ENCODE peak calls at places on chromosomes 16 and 17, in nine cellular contexts. C, E, I, T, N, M, P, Z and W are unnamed samples.
A peak's percentile ranks its signal among the peaks of the same experiment; 100 is the strongest.

GRCh38 chr17:81384929-81385319 is 10.3 kb upstream of the BAHCC1 start:
- DNase-seq in I (no peak), Z (no peak), T (no peak), M (no peak), P (no peak), E (no peak), C (no peak), N (no peak), W (no peak)

GRCh38 chr17:82051776-82052637 is at the start of the genes GPS1 and RFNG:
- DNase-seq in I (peak; percentile 88), P (peak; percentile 88), E (peak; percentile 68), N (peak; percentile 72), T (peak; percentile 84), Z (peak; percentile 63), C (peak; percentile 65), M (no peak), W (peak; percentile 75)

GRCh38 chr16:29994613-29995329 is 646 bp downstream of the HIRIP3 start:
- DNase-seq in M (peak; percentile 63), E (peak; percentile 73), T (peak; percentile 89), N (no peak), C (peak; percentile 56), P (no peak), Z (peak; percentile 53), I (no peak), W (no peak)

GRCh38 chr17:74240637-74241036 is 27.3 kb downstream of the TTYH2 start:
- DNase-seq in M (no peak), Z (no peak), C (no peak), E (no peak), I (no peak), T (no peak), N (no peak), P (no peak), W (no peak)

GRCh38 chr17:1188812-1189211 is 9.0 kb upstream of the ABR start:
- DNase-seq in P (peak; percentile 89), T (peak; percentile 72), M (no peak), I (peak; percentile 77), N (peak; percentile 100), E (no peak), C (peak; percentile 93), Z (no peak), W (no peak)

GRCh38 chr16:1470543-1471251 is 4.1 kb downstream of the CLCN7 start:
- DNase-seq in M (no peak), E (no peak), C (no peak), I (peak; percentile 51), N (no peak), T (no peak), P (peak; percentile 88), Z (no peak), W (no peak)

GRCh38 chr16:28098959-28099945 is 35.7 kb upstream of the GSG1L start:
- DNase-seq in T (no peak), C (no peak), I (peak; percentile 36), E (no peak), Z (no peak), M (no peak), P (peak; percentile 28), N (no peak), W (no peak)

GRCh38 chr16:68539704-68540370 is 746 bp downstream of the ZFP90 start:
- DNase-seq in Z (no peak), E (no peak), M (no peak), T (no peak), P (no peak), I (no peak), C (no peak), N (no peak), W (no peak)

GRCh38 chr16:64866026-64866425 is 255.8 kb downstream of the CDH11 start:
- DNase-seq in N (no peak), P (no peak), I (no peak), T (no peak), Z (no peak), M (no peak), E (no peak), C (no peak), W (no peak)

GRCh38 chr16:64865037-64865696 is 256.7 kb downstream of the CDH11 start:
- DNase-seq in T (no peak), N (no peak), Z (no peak), I (no peak), P (no peak), C (no peak), M (no peak), E (no peak), W (no peak)

DNA sequence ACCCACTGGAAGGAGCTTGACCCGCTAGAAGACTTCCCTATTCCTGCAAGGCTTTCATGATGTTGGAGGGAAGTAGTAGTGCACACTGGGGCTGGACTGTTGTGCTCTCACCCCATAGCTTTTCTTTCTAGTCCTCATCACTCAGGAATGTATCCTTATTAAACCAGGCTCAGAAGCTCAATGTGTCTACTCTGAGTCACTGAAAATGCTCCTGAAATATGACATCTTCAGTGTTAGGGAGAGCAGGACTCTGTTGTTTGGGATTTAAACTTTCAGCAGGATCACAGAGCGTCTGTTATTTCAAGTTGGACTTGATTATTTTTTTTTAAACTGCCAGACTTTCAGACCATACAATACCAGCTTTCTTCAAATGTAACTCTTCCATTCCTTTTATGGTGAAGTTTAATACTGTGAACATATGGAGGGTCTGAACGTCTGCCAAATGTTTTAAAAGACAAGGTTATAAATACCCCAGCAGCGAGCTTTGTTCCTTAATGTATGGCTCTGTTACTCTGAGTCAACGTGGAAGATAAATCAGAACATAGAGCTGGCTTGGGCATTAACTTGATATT is 257.5 kb downstream of the CDH11 start:
- DNase-seq in Z (no peak), I (no peak), N (no peak), E (peak; percentile 76), C (no peak), T (no peak), M (peak; percentile 68), P (no peak), W (no peak)
- H3K9me3 ChIP-seq in Z (no peaks in the 10 kb centered on the region), I (no peaks in the 10 kb centered on the region), N (no peaks in the 10 kb centered on the region), E (no peaks in the 10 kb centered on the region), C (no peaks in the 10 kb centered on the region), T (no peaks in the 10 kb centered on the region), M (no peaks in the 10 kb centered on the region), P (no peaks in the 10 kb centered on the region), W (no peaks in the 10 kb centered on the region)

GRCh38 chr16:35562919-35563318 is 2103.5 kb downstream of the TP53TG3F start:
- DNase-seq in Z (no peak), I (no peak), N (no peak), M (no peak), E (no peak), P (no peak), T (no peak), C (no peak), W (no peak)

GRCh38 chr16:35561346-35561745 is 2101.9 kb downstream of the TP53TG3F start:
- DNase-seq in N (no peak), I (no peak), T (no peak), M (no peak), Z (no peak), E (no peak), C (no peak), P (no peak), W (no peak)

GRCh38 chr16:35562471-35562870 is 2103.1 kb downstream of the TP53TG3F start:
- DNase-seq in M (no peak), E (no peak), C (no peak), N (no peak), T (no peak), P (no peak), I (no peak), Z (no peak), W (no peak)

GRCh38 chr16:35559911-35560636 is 2100.7 kb downstream of the TP53TG3F start:
- DNase-seq in M (no peak), E (peak; percentile 28), I (no peak), T (no peak), N (no peak), P (no peak), C (no peak), Z (no peak), W (no peak)

DNA sequence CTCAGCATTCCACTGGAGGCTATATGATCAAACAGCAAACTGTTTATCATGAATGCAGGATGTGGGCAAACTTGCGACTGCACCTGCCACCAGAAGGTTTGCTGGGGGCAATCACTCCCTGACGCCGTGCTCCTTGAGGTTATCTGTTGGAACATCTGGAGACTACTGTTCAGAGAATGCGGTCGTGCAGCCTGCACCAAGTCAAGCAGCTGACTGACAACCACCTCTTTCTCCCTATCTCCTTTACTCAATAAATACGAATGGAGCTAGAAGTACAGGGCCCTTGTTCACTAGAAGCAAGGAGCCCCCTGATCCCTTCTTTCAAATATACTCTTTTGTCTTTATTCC is 2101.2 kb downstream of the TP53TG3F start:
- DNase-seq in Z (no peak), M (no peak), N (no peak), E (no peak), T (no peak), P (no peak), C (no peak), I (no peak), W (no peak)
- H3K9me3 ChIP-seq in Z (peaks cover 5% of the 10 kb centered on the region), M (peaks cover 7% of the 10 kb centered on the region), N (no peaks in the 10 kb centered on the region), E (no peaks in the 10 kb centered on the region), T (no peaks in the 10 kb centered on the region), P (no peaks in the 10 kb centered on the region), C (no peaks in the 10 kb centered on the region), I (peaks cover 52% of the 10 kb centered on the region), W (no peaks in the 10 kb centered on the region)

DNA sequence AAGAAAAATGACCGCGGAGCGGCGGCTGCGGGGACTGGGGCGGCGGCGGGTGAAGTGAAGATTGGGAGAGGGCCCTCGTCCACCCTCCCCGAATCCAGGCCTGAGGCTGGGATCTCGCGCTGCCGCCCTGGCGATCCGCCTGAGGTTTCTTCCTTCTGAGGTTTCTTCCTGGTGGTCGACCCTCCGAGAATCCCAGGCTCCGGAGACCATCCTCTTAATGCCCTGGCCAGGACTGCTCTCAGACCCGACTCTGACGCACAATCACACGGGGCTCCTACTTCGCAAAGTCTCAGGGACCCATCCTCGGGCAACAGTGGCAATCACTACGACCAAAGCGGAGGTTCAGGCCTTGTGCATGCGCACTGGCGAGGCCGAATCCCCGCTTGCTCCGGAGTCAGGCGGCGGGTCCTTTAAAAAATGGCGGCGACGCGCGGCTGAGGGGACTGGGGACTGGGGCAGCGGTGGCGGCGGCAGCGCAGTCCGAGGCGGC is 18.0 kb upstream of the KCNJ18 start:
- DNase-seq in E (no peak), P (no peak), M (peak; percentile 41), I (no peak), C (no peak), Z (no peak), N (no peak), T (no peak), W (no peak)
- H3K9me3 ChIP-seq in E (peaks cover 4% of the 10 kb centered on the region), P (no peaks in the 10 kb centered on the region), M (no peaks in the 10 kb centered on the region), I (peaks cover 12% of the 10 kb centered on the region), C (peaks cover 10% of the 10 kb centered on the region), Z (no peaks in the 10 kb centered on the region), N (no peaks in the 10 kb centered on the region), T (no peaks in the 10 kb centered on the region), W (no peaks in the 10 kb centered on the region)

GRCh38 chr17:61700252-61700651 is 109.2 kb upstream of the NACA2 start:
- DNase-seq in E (no peak), N (no peak), T (no peak), Z (no peak), I (no peak), P (no peak), C (no peak), M (no peak), W (no peak)

GRCh38 chr17:61699694-61700093 is 108.7 kb upstream of the NACA2 start:
- DNase-seq in N (no peak), M (no peak), C (no peak), E (no peak), Z (no peak), T (no peak), P (no peak), I (no peak), W (no peak)

GRCh38 chr17:61701334-61701733 is 110.3 kb upstream of the NACA2 start:
- DNase-seq in N (no peak), P (no peak), E (no peak), Z (no peak), C (no peak), M (no peak), T (no peak), I (no peak), W (no peak)

GRCh38 chr17:61702450-61702849 is 111.4 kb upstream of the NACA2 start:
- DNase-seq in P (no peak), Z (no peak), E (no peak), I (no peak), C (no peak), N (no peak), M (no peak), T (no peak), W (no peak)

DNA sequence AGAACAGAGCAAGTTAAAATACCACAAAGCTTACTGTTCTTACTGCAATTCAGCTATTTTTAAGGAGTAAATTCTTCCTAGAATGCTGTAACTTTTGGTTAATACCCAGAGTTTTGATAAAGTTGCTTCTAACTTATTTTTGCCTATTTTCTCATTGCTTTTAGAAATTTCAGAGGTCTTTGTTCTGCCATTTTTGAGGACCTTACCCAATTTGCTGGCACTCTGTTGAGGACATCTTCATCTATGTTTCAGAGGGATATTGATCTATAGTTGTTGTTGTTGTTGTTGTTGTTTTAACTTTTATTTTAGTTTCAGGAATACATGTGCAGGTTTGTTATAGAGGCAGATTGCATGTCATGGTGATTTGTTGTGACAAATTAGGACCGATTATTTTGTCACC is 111.0 kb upstream of the NACA2 start:
- DNase-seq in I (no peak), M (no peak), E (no peak), T (no peak), Z (no peak), N (no peak), C (no peak), P (no peak), W (no peak)
- H3K9me3 ChIP-seq in I (peaks cover 33% of the 10 kb centered on the region), M (peaks cover 12% of the 10 kb centered on the region), E (peaks cover 15% of the 10 kb centered on the region), T (peaks cover 3% of the 10 kb centered on the region), Z (peaks cover 14% of the 10 kb centered on the region), N (peaks cover 31% of the 10 kb centered on the region), C (peaks cover 41% of the 10 kb centered on the region), P (peaks cover 46% of the 10 kb centered on the region), W (peaks cover 9% of the 10 kb centered on the region)